ENCODE peak calls at places on chromosomes 5 and 9, in ten cellular contexts. T, V, M, N, O, A, X, P, E and D are unnamed samples.

GRCh38 chr5:107576155-107576554 is 94.6 kb downstream of the EFNA5 start:
- DNase-seq in T (no peak), V (no peak), M (no peak), N (no peak), O (no peak), A (no peak), X (no peak), P (no peak), E (no peak), D (no peak)

GRCh38 chr5:20523099-20523498 is 535.1 kb upstream of the CDH18 start:
- DNase-seq in T (no peak), V (no peak), M (no peak), N (no peak), O (no peak), A (no peak), X (no peak), P (no peak), E (no peak), D (no peak)

GRCh38 chr9:468766-469496 is 254.3 kb downstream of the DOCK8 start:
- DNase-seq in T (no peak), V (no peak), M (peak; percentile 25), N (no peak), O (no peak), A (no peak), X (no peak), P (no peak), E (no peak), D (no peak)

GRCh38 chr5:137688248-137688840 is 47.5 kb downstream of the KLHL3 start:
- DNase-seq in T (no peak), V (no peak), M (no peak), N (no peak), O (no peak), A (no peak), X (no peak), P (no peak), E (no peak), D (no peak)

GRCh38 chr5:142600611-142601360 is 85.1 kb downstream of the FGF1 start:
- DNase-seq in T (peak; percentile 44), V (no peak), M (peak; percentile 70), N (no peak), O (peak; percentile 85), A (no peak), X (no peak), P (peak; percentile 37), E (peak; percentile 91), D (no peak)

GRCh38 chr5:143491644-143492043 is 88.2 kb upstream of the NR3C1 start:
- DNase-seq in T (no peak), V (no peak), M (no peak), N (no peak), O (peak; percentile 52), A (no peak), X (no peak), P (no peak), E (no peak), D (no peak)

GRCh38 chr5:169196059-169196458 is 104.9 kb downstream of the SLIT3 start:
- DNase-seq in T (no peak), V (no peak), M (no peak), N (no peak), O (no peak), A (no peak), X (no peak), P (no peak), E (no peak), D (no peak)

GRCh38 chr9:70263421-70263820 is 4.6 kb downstream of the SMC5 start:
- DNase-seq in T (peak; percentile 57), V (no peak), M (no peak), N (no peak), O (peak; percentile 15), A (no peak), X (no peak), P (no peak), E (no peak), D (no peak)

GRCh38 chr5:119287547-119288073 is 68.2 kb upstream of the TNFAIP8 start:
- DNase-seq in T (peak; percentile 29), V (no peak), M (no peak), N (no peak), O (peak; percentile 27), A (no peak), X (peak; percentile 55), P (no peak), E (no peak), D (no peak)

GRCh38 chr9:133758228-133758627 is 20.1 kb upstream of the SARDH start:
- DNase-seq in T (no peak), V (no peak), M (no peak), N (no peak), O (no peak), A (no peak), X (no peak), P (no peak), E (peak; percentile 57), D (no peak)

GRCh38 chr5:16585028-16585667 is 31.6 kb downstream of the RETREG1 start:
- DNase-seq in T (no peak), V (no peak), M (no peak), N (no peak), O (no peak), A (no peak), X (no peak), P (no peak), E (no peak), D (no peak)

GRCh38 chr5:66329078-66329477 is 185.0 kb downstream of the SREK1 start:
- DNase-seq in T (no peak), V (no peak), M (no peak), N (no peak), O (no peak), A (no peak), X (no peak), P (no peak), E (no peak), D (no peak)

GRCh38 chr5:173319610-173320100 is 8.6 kb downstream of the STC2 start:
- DNase-seq in T (no peak), V (no peak), M (no peak), N (no peak), O (no peak), A (no peak), X (no peak), P (no peak), E (no peak), D (no peak)

GRCh38 chr5:156623381-156624040 is 226.6 kb upstream of the PPP1R2B start:
- DNase-seq in T (no peak), V (no peak), M (no peak), N (no peak), O (no peak), A (no peak), X (no peak), P (no peak), E (peak; percentile 2), D (no peak)

GRCh38 chr9:13557724-13558123 is 278.2 kb upstream of the MPDZ start:
- DNase-seq in T (no peak), V (no peak), M (no peak), N (no peak), O (no peak), A (no peak), X (no peak), P (no peak), E (no peak), D (no peak)

GRCh38 chr9:125325821-125326220 is 64.2 kb downstream of the GAPVD1 start:
- DNase-seq in T (peak; percentile 15), V (no peak), M (no peak), N (no peak), O (peak; percentile 1), A (no peak), X (no peak), P (no peak), E (no peak), D (no peak)

GRCh38 chr5:5523066-5523505 is 100.6 kb downstream of the ICE1 start:
- DNase-seq in T (no peak), V (peak; percentile 70), M (no peak), N (no peak), O (peak; percentile 29), A (no peak), X (peak; percentile 13), P (no peak), E (no peak), D (no peak)

GRCh38 chr5:3789519-3790193 is 194.0 kb downstream of the IRX1 start:
- DNase-seq in T (no peak), V (no peak), M (no peak), N (no peak), O (no peak), A (no peak), X (no peak), P (no peak), E (no peak), D (no peak)

GRCh38 chr9:122337561-122337939 is 33.3 kb upstream of the PTGS1 start:
- DNase-seq in T (no peak), V (no peak), M (no peak), N (no peak), O (no peak), A (no peak), X (no peak), P (no peak), E (no peak), D (no peak)

GRCh38 chr9:36074870-36075532 is 38.3 kb downstream of the RECK start:
- DNase-seq in T (peak; percentile 61), V (no peak), M (peak; percentile 82), N (no peak), O (peak; percentile 93), A (no peak), X (no peak), P (peak; percentile 53), E (peak; percentile 94), D (no peak)

GRCh38 chr5:14914603-14915277 is 43.2 kb upstream of the ANKH start:
- DNase-seq in T (peak; percentile 70), V (no peak), M (no peak), N (no peak), O (peak; percentile 74), A (no peak), X (no peak), P (no peak), E (no peak), D (no peak)

GRCh38 chr9:86946712-86947145 is 577 bp downstream of the GAS1 start:
- DNase-seq in T (peak; percentile 60), V (no peak), M (peak; percentile 69), N (no peak), O (peak; percentile 73), A (peak; percentile 19), X (peak; percentile 22), P (no peak), E (peak; percentile 56), D (no peak)

GRCh38 chr5:11182441-11183080 is 421.5 kb upstream of the DAP start:
- DNase-seq in T (peak; percentile 57), V (no peak), M (no peak), N (no peak), O (peak; percentile 70), A (no peak), X (no peak), P (no peak), E (no peak), D (peak; percentile 50)

GRCh38 chr9:34884732-34885131 is 73.4 kb upstream of the PHF24 start:
- DNase-seq in T (no peak), V (no peak), M (no peak), N (no peak), O (no peak), A (no peak), X (no peak), P (no peak), E (no peak), D (no peak)

GRCh38 chr9:106707722-106708121 is 155.2 kb upstream of the ZNF462 start:
- DNase-seq in T (no peak), V (no peak), M (peak; percentile 24), N (no peak), O (no peak), A (no peak), X (no peak), P (no peak), E (no peak), D (no peak)

GRCh38 chr9:134324359-134325095 is 1.7 kb upstream of the RXRA start:
- DNase-seq in T (no peak), V (no peak), M (peak; percentile 25), N (no peak), O (no peak), A (no peak), X (no peak), P (no peak), E (no peak), D (no peak)

GRCh38 chr5:150295172-150295611 is 5.6 kb upstream of the CAMK2A start:
- DNase-seq in T (peak; percentile 55), V (no peak), M (peak; percentile 50), N (no peak), O (peak; percentile 77), A (no peak), X (no peak), P (no peak), E (peak; percentile 63), D (no peak)

GRCh38 chr9:107293555-107294085 is 10.5 kb downstream of the RAD23B start:
- DNase-seq in T (no peak), V (no peak), M (no peak), N (no peak), O (no peak), A (no peak), X (no peak), P (no peak), E (no peak), D (no peak)